ENCODE peak calls at places on chromosome 21, in ten cellular contexts. T is transverse colon, M is GM23248, Y is adrenal gland, N is psoas muscle, P is tibial artery, U is neuronal stem cell, A is prostate gland, G is thoracic aorta, D is thyroid gland. O is an unnamed sample.

GRCh38 chr21:38511662-38512243 is 13.5 kb upstream of the ERG start:
- DNase-seq in T (no peak), M (no peak), Y (no peak), N (no peak), P (no peak), U (no peak), A (no peak), G (no peak), D (no peak), O (no peak)

GRCh38 chr21:15064576-15065380 is at the start of gene NRIP1:
- DNase-seq in T (peak; percentile 93), M (peak; percentile 96), Y (peak; percentile 94), N (peak; percentile 96), P (peak; percentile 94), U (peak; percentile 86), A (peak; percentile 89), G (peak; percentile 50), D (peak; percentile 91), O (peak; percentile 92)

GRCh38 chr21:42010507-42011493 is 640 bp upstream of the ZBTB21 start:
- DNase-seq in T (peak; percentile 48), M (peak; percentile 47), Y (peak; percentile 54), N (no peak), P (no peak), U (peak; percentile 17), A (peak; percentile 43), G (no peak), D (peak; percentile 56), O (no peak)

GRCh38 chr21:31711326-31711725 is 20.6 kb downstream of the SCAF4 start:
- DNase-seq in T (no peak), M (no peak), Y (no peak), N (no peak), P (no peak), U (no peak), A (no peak), G (no peak), D (no peak), O (no peak)

GRCh38 chr21:37878946-37879660 is 37.2 kb downstream of the KCNJ6 start:
- DNase-seq in T (no peak), M (peak; percentile 86), Y (no peak), N (no peak), P (no peak), U (no peak), A (no peak), G (no peak), D (no peak), O (no peak)

GRCh38 chr21:43812139-43812821 is 22.9 kb downstream of the RRP1 start:
- DNase-seq in T (peak; percentile 42), M (no peak), Y (peak; percentile 43), N (peak; percentile 83), P (no peak), U (no peak), A (peak; percentile 74), G (no peak), D (peak; percentile 49), O (peak; percentile 32)

GRCh38 chr21:33703750-33704606 is 61.7 kb downstream of the ITSN1 start:
- DNase-seq in T (no peak), M (no peak), Y (no peak), N (no peak), P (no peak), U (no peak), A (no peak), G (no peak), D (no peak), O (peak; percentile 31)

GRCh38 chr21:44710756-44711326 is 531 bp downstream of the TSPEAR start:
- DNase-seq in T (no peak), M (no peak), Y (peak; percentile 7), N (peak; percentile 35), P (peak; percentile 56), U (no peak), A (no peak), G (no peak), D (peak; percentile 67), O (no peak)

GRCh38 chr21:42624095-42624830 is 29.2 kb upstream of the PDE9A start:
- DNase-seq in T (peak; percentile 29), M (no peak), Y (no peak), N (no peak), P (no peak), U (no peak), A (no peak), G (no peak), D (no peak), O (no peak)

GRCh38 chr21:35096959-35097358 is 47.9 kb upstream of the RUNX1 start:
- DNase-seq in T (no peak), M (no peak), Y (no peak), N (no peak), P (no peak), U (no peak), A (no peak), G (no peak), D (no peak), O (no peak)

GRCh38 chr21:34668803-34669148 is at the start of gene CLIC6:
- DNase-seq in T (peak; percentile 38), M (no peak), Y (no peak), N (no peak), P (peak; percentile 80), U (peak; percentile 21), A (no peak), G (no peak), D (peak; percentile 67), O (peak; percentile 86)

GRCh38 chr21:33881689-33882440 is 33.7 kb downstream of the ATP5PO start:
- DNase-seq in T (no peak), M (no peak), Y (no peak), N (no peak), P (no peak), U (no peak), A (no peak), G (no peak), D (no peak), O (no peak)

GRCh38 chr21:36747815-36748381 is 49.0 kb downstream of the SIM2 start:
- DNase-seq in T (peak; percentile 60), M (peak; percentile 68), Y (peak; percentile 48), N (peak; percentile 64), P (no peak), U (peak; percentile 66), A (no peak), G (no peak), D (peak; percentile 44), O (no peak)
- H3K4me3 ChIP-seq in T (peak overlapping the region; percentile 39), M (peak overlapping the region; percentile 71), Y (no peak overlapping the region), N (peak overlapping the region; percentile 64), P (peak overlapping the region; percentile 47), U (peak overlapping the region; percentile 24), A (peak overlapping the region; percentile 9), G (peak overlapping the region; percentile 26), D (no peak overlapping the region), O (peak overlapping the region; percentile 19)

GRCh38 chr21:46550511-46550941 is 54.4 kb downstream of the S100B start:
- DNase-seq in T (no peak), M (no peak), Y (no peak), N (no peak), P (no peak), U (no peak), A (no peak), G (no peak), D (no peak), O (peak; percentile 21)

GRCh38 chr21:46552865-46553379 is 52.0 kb downstream of the S100B start:
- DNase-seq in T (no peak), M (no peak), Y (no peak), N (no peak), P (no peak), U (no peak), A (no peak), G (no peak), D (no peak), O (peak; percentile 21)

GRCh38 chr21:46552274-46552673 is 52.6 kb downstream of the S100B start:
- DNase-seq in T (no peak), M (no peak), Y (no peak), N (no peak), P (no peak), U (no peak), A (no peak), G (no peak), D (no peak), O (no peak)

GRCh38 chr21:46549650-46550049 is 55.2 kb downstream of the S100B start:
- DNase-seq in T (no peak), M (no peak), Y (peak; percentile 19), N (no peak), P (no peak), U (no peak), A (no peak), G (no peak), D (no peak), O (peak; percentile 23)

GRCh38 chr21:46551636-46552241 is 53.1 kb downstream of the S100B start:
- DNase-seq in T (no peak), M (no peak), Y (no peak), N (peak; percentile 53), P (no peak), U (no peak), A (no peak), G (no peak), D (no peak), O (peak; percentile 29)
- H3K4me1 ChIP-seq in T (no peaks in the 10 kb centered on the region), M (no peaks in the 10 kb centered on the region), Y (no peaks in the 10 kb centered on the region), N (no peaks in the 10 kb centered on the region), P (no peaks in the 10 kb centered on the region), U (no peaks in the 10 kb centered on the region), A (no peaks in the 10 kb centered on the region), G (no peaks in the 10 kb centered on the region), D (no peaks in the 10 kb centered on the region), O (peaks cover 9% of the 10 kb centered on the region)

DNA sequence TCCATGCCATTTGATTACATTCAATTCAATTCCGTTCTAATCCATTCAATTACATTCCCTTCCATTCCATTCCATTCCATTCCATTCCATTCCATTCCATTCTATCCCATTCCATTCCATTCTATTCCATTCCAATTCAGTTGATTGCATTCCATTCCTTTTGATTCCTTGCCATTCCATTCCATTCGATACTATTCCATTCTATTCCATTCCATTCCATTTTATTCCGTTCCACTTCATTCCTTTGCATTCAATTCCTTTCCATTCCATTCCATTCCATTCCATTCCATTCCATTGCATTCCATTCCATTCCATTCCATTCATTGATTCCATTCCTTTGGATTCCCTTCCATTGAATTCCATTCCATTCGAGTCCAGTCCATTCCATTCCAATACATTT is 2574.0 kb upstream of the TPTE start:
- DNase-seq in T (no peak), M (no peak), Y (no peak), N (no peak), P (no peak), U (no peak), A (no peak), G (no peak), D (no peak), O (no peak)
- H3K4me3 ChIP-seq in T (no peak overlapping the region), M (no peak overlapping the region), Y (no peak overlapping the region), N (no peak overlapping the region), P (no peak overlapping the region), U (no peak overlapping the region), A (no peak overlapping the region), G (no peak overlapping the region), D (no peak overlapping the region), O (no peak overlapping the region)

GRCh38 chr21:26425576-26425975 is 147.5 kb downstream of the CYYR1 start:
- DNase-seq in T (no peak), M (no peak), Y (no peak), N (no peak), P (no peak), U (no peak), A (no peak), G (no peak), D (no peak), O (no peak)

GRCh38 chr21:26421724-26422123 is 151.4 kb downstream of the CYYR1 start:
- DNase-seq in T (no peak), M (no peak), Y (no peak), N (no peak), P (no peak), U (no peak), A (no peak), G (no peak), D (no peak), O (no peak)

GRCh38 chr21:26423506-26423905 is 149.6 kb downstream of the CYYR1 start:
- DNase-seq in T (no peak), M (no peak), Y (no peak), N (no peak), P (no peak), U (no peak), A (no peak), G (no peak), D (no peak), O (no peak)

GRCh38 chr21:26422138-26422537 is 150.9 kb downstream of the CYYR1 start:
- DNase-seq in T (no peak), M (no peak), Y (no peak), N (no peak), P (no peak), U (no peak), A (no peak), G (no peak), D (no peak), O (no peak)
- H3K4me1 ChIP-seq in T (no peaks in the 10 kb centered on the region), M (no peaks in the 10 kb centered on the region), Y (no peaks in the 10 kb centered on the region), N (no peaks in the 10 kb centered on the region), P (no peaks in the 10 kb centered on the region), U (no peaks in the 10 kb centered on the region), A (no peaks in the 10 kb centered on the region), G (no peaks in the 10 kb centered on the region), D (no peaks in the 10 kb centered on the region), O (no peaks in the 10 kb centered on the region)

O was measured in stomach.